ENCODE peak calls at places on chromosomes 16 and 17, in ten cellular contexts. One of them, this sample, is unnamed.

GRCh38 chr16:12239953-12240485 is 263.5 kb downstream of the SNX29 start:
- DNase-seq in epithelial cell of esophagus: no peak
- DNase-seq in cardiac fibroblast: peak; percentile 76
- DNase-seq in germinal center: no peak
- DNase-seq in amniotic stem cell: no peak
- DNase-seq in stimulated activated CD4-positive, alpha-beta T cell treated with anti-CD3 and anti-CD28 coated beads, Interleukin-4, amount 100 ng/mL, for 24 hours: no peak
- DNase-seq in lung: no peak
- DNase-seq in NCI-H1092 treated with DMSO at 0.1 percent for 48 hours: peak; percentile 36
- DNase-seq in WTC11: no peak
- DNase-seq in EH: no peak
- DNase-seq in this sample: no peak

GRCh38 chr16:25692307-25692706 is 548 bp downstream of the HS3ST4 start:
- DNase-seq in epithelial cell of esophagus: no peak
- DNase-seq in cardiac fibroblast: no peak
- DNase-seq in germinal center: no peak
- DNase-seq in amniotic stem cell: no peak
- DNase-seq in stimulated activated CD4-positive, alpha-beta T cell treated with anti-CD3 and anti-CD28 coated beads, Interleukin-4, amount 100 ng/mL, for 24 hours: no peak
- DNase-seq in lung: no peak
- DNase-seq in NCI-H1092 treated with DMSO at 0.1 percent for 48 hours: no peak
- DNase-seq in WTC11: peak; percentile 33
- DNase-seq in EH: no peak
- DNase-seq in this sample: no peak

GRCh38 chr16:19566362-19566761 is 10.9 kb downstream of the VPS35L start:
- DNase-seq in epithelial cell of esophagus: no peak
- DNase-seq in cardiac fibroblast: no peak
- DNase-seq in germinal center: no peak
- DNase-seq in amniotic stem cell: no peak
- DNase-seq in stimulated activated CD4-positive, alpha-beta T cell treated with anti-CD3 and anti-CD28 coated beads, Interleukin-4, amount 100 ng/mL, for 24 hours: no peak
- DNase-seq in lung: no peak
- DNase-seq in NCI-H1092 treated with DMSO at 0.1 percent for 48 hours: no peak
- DNase-seq in WTC11: no peak
- DNase-seq in EH: no peak
- DNase-seq in this sample: no peak

GRCh38 chr17:70095455-70095854 is 20.4 kb downstream of the KCNJ16 start:
- DNase-seq in epithelial cell of esophagus: no peak
- DNase-seq in cardiac fibroblast: no peak
- DNase-seq in germinal center: no peak
- DNase-seq in amniotic stem cell: no peak
- DNase-seq in stimulated activated CD4-positive, alpha-beta T cell treated with anti-CD3 and anti-CD28 coated beads, Interleukin-4, amount 100 ng/mL, for 24 hours: no peak
- DNase-seq in lung: no peak
- DNase-seq in NCI-H1092 treated with DMSO at 0.1 percent for 48 hours: no peak
- DNase-seq in WTC11: no peak
- DNase-seq in EH: no peak
- DNase-seq in this sample: no peak

GRCh38 chr16:68149596-68149995 is 64.4 kb downstream of the NFATC3 start:
- DNase-seq in epithelial cell of esophagus: no peak
- DNase-seq in cardiac fibroblast: no peak
- DNase-seq in germinal center: no peak
- DNase-seq in amniotic stem cell: no peak
- DNase-seq in stimulated activated CD4-positive, alpha-beta T cell treated with anti-CD3 and anti-CD28 coated beads, Interleukin-4, amount 100 ng/mL, for 24 hours: no peak
- DNase-seq in lung: no peak
- DNase-seq in NCI-H1092 treated with DMSO at 0.1 percent for 48 hours: no peak
- DNase-seq in WTC11: no peak
- DNase-seq in EH: no peak
- DNase-seq in this sample: no peak

GRCh38 chr16:11992008-11992584 is 15.6 kb downstream of the SNX29 start:
- DNase-seq in epithelial cell of esophagus: no peak
- DNase-seq in cardiac fibroblast: no peak
- DNase-seq in germinal center: no peak
- DNase-seq in amniotic stem cell: no peak
- DNase-seq in stimulated activated CD4-positive, alpha-beta T cell treated with anti-CD3 and anti-CD28 coated beads, Interleukin-4, amount 100 ng/mL, for 24 hours: no peak
- DNase-seq in lung: no peak
- DNase-seq in NCI-H1092 treated with DMSO at 0.1 percent for 48 hours: no peak
- DNase-seq in WTC11: no peak
- DNase-seq in EH: no peak
- DNase-seq in this sample: no peak

GRCh38 chr16:8257561-8257960 is 332.8 kb downstream of the TMEM114 start:
- DNase-seq in epithelial cell of esophagus: no peak
- DNase-seq in cardiac fibroblast: no peak
- DNase-seq in germinal center: no peak
- DNase-seq in amniotic stem cell: no peak
- DNase-seq in stimulated activated CD4-positive, alpha-beta T cell treated with anti-CD3 and anti-CD28 coated beads, Interleukin-4, amount 100 ng/mL, for 24 hours: no peak
- DNase-seq in lung: no peak
- DNase-seq in NCI-H1092 treated with DMSO at 0.1 percent for 48 hours: no peak
- DNase-seq in WTC11: no peak
- DNase-seq in EH: no peak
- DNase-seq in this sample: no peak

GRCh38 chr17:81948635-81949378 is 1.8 kb upstream of the MYADML2 start:
- DNase-seq in epithelial cell of esophagus: no peak
- DNase-seq in cardiac fibroblast: no peak
- DNase-seq in germinal center: no peak
- DNase-seq in amniotic stem cell: no peak
- DNase-seq in stimulated activated CD4-positive, alpha-beta T cell treated with anti-CD3 and anti-CD28 coated beads, Interleukin-4, amount 100 ng/mL, for 24 hours: no peak
- DNase-seq in lung: no peak
- DNase-seq in NCI-H1092 treated with DMSO at 0.1 percent for 48 hours: no peak
- DNase-seq in WTC11: no peak
- DNase-seq in EH: no peak
- DNase-seq in this sample: no peak

GRCh38 chr17:48618366-48618896 is 3.3 kb upstream of the HOXB8 start:
- DNase-seq in epithelial cell of esophagus: peak; percentile 80
- DNase-seq in cardiac fibroblast: peak; percentile 83
- DNase-seq in germinal center: peak; percentile 88
- DNase-seq in amniotic stem cell: peak; percentile 12
- DNase-seq in stimulated activated CD4-positive, alpha-beta T cell treated with anti-CD3 and anti-CD28 coated beads, Interleukin-4, amount 100 ng/mL, for 24 hours: peak; percentile 85
- DNase-seq in lung: peak; percentile 84
- DNase-seq in NCI-H1092 treated with DMSO at 0.1 percent for 48 hours: no peak
- DNase-seq in WTC11: peak; percentile 92
- DNase-seq in EH: peak; percentile 78
- DNase-seq in this sample: peak; percentile 93

GRCh38 chr17:76193616-76194015 is 46.7 kb downstream of the RNF157 start:
- DNase-seq in epithelial cell of esophagus: no peak
- DNase-seq in cardiac fibroblast: no peak
- DNase-seq in germinal center: no peak
- DNase-seq in amniotic stem cell: no peak
- DNase-seq in stimulated activated CD4-positive, alpha-beta T cell treated with anti-CD3 and anti-CD28 coated beads, Interleukin-4, amount 100 ng/mL, for 24 hours: peak; percentile 29
- DNase-seq in lung: no peak
- DNase-seq in NCI-H1092 treated with DMSO at 0.1 percent for 48 hours: no peak
- DNase-seq in WTC11: no peak
- DNase-seq in EH: no peak
- DNase-seq in this sample: no peak

GRCh38 chr17:42163113-42163512 is 8.3 kb upstream of the RAB5C start:
- DNase-seq in epithelial cell of esophagus: no peak
- DNase-seq in cardiac fibroblast: no peak
- DNase-seq in germinal center: no peak
- DNase-seq in amniotic stem cell: no peak
- DNase-seq in stimulated activated CD4-positive, alpha-beta T cell treated with anti-CD3 and anti-CD28 coated beads, Interleukin-4, amount 100 ng/mL, for 24 hours: peak; percentile 47
- DNase-seq in lung: no peak
- DNase-seq in NCI-H1092 treated with DMSO at 0.1 percent for 48 hours: no peak
- DNase-seq in WTC11: peak; percentile 87
- DNase-seq in EH: no peak
- DNase-seq in this sample: no peak

GRCh38 chr16:29198731-29199521 is 207.6 kb downstream of the NPIPB11 start:
- DNase-seq in epithelial cell of esophagus: no peak
- DNase-seq in cardiac fibroblast: peak; percentile 33
- DNase-seq in germinal center: no peak
- DNase-seq in amniotic stem cell: no peak
- DNase-seq in stimulated activated CD4-positive, alpha-beta T cell treated with anti-CD3 and anti-CD28 coated beads, Interleukin-4, amount 100 ng/mL, for 24 hours: no peak
- DNase-seq in lung: no peak
- DNase-seq in NCI-H1092 treated with DMSO at 0.1 percent for 48 hours: no peak
- DNase-seq in WTC11: no peak
- DNase-seq in EH: no peak
- DNase-seq in this sample: peak; percentile 65

GRCh38 chr17:1074886-1075665 is 78.1 kb downstream of the TIMM22 start:
- DNase-seq in epithelial cell of esophagus: no peak
- DNase-seq in cardiac fibroblast: no peak
- DNase-seq in germinal center: no peak
- DNase-seq in amniotic stem cell: no peak
- DNase-seq in stimulated activated CD4-positive, alpha-beta T cell treated with anti-CD3 and anti-CD28 coated beads, Interleukin-4, amount 100 ng/mL, for 24 hours: no peak
- DNase-seq in lung: no peak
- DNase-seq in NCI-H1092 treated with DMSO at 0.1 percent for 48 hours: no peak
- DNase-seq in WTC11: no peak
- DNase-seq in EH: no peak
- DNase-seq in this sample: no peak

GRCh38 chr17:65418622-65419021 is 142.8 kb downstream of the AXIN2 start:
- DNase-seq in epithelial cell of esophagus: no peak
- DNase-seq in cardiac fibroblast: no peak
- DNase-seq in germinal center: no peak
- DNase-seq in amniotic stem cell: no peak
- DNase-seq in stimulated activated CD4-positive, alpha-beta T cell treated with anti-CD3 and anti-CD28 coated beads, Interleukin-4, amount 100 ng/mL, for 24 hours: no peak
- DNase-seq in lung: no peak
- DNase-seq in NCI-H1092 treated with DMSO at 0.1 percent for 48 hours: peak; percentile 1
- DNase-seq in WTC11: no peak
- DNase-seq in EH: no peak
- DNase-seq in this sample: no peak